ENCODE peak calls at places on chromosome 9, in nine cellular contexts. R is WERI-Rb-1; B is CD8-positive, alpha-beta T cell; M is dorsolateral prefrontal cortex; A is tibial artery; I is spleen; D is mammary epithelial cell; N is right lobe of liver; O is lung. P is an unnamed sample.

GRCh38 chr9:89664896-89665329 is 60.1 kb downstream of the GADD45G start:
- DNase-seq in O (peak; percentile 90), D (peak; percentile 37), M (no peak), N (peak; percentile 89), R (no peak), I (no peak), B (no peak), A (no peak), P (no peak)

GRCh38 chr9:113548221-113549041 is 84.9 kb downstream of the RGS3 start:
- DNase-seq in M (peak; percentile 53), O (peak; percentile 54), D (peak; percentile 51), I (peak; percentile 85), B (no peak), A (peak; percentile 69), R (no peak), N (peak; percentile 77), P (peak; percentile 25)

GRCh38 chr9:133148351-133149129 is 15.2 kb downstream of the GBGT1 start:
- DNase-seq in B (peak; percentile 51), O (no peak), I (peak; percentile 93), A (no peak), N (no peak), M (no peak), R (peak; percentile 44), D (peak; percentile 64), P (peak; percentile 29)

GRCh38 chr9:89642789-89643188 is 38.0 kb downstream of the GADD45G start:
- DNase-seq in B (no peak), O (no peak), N (no peak), A (no peak), R (no peak), I (peak; percentile 30), D (no peak), M (no peak), P (no peak)

GRCh38 chr9:110050925-110051355 is 157.0 kb downstream of the C9orf152 start:
- DNase-seq in O (peak; percentile 34), B (no peak), A (peak; percentile 59), M (no peak), N (no peak), I (no peak), R (no peak), D (peak; percentile 91), P (peak; percentile 92)

GRCh38 chr9:133632806-133633680 is 3.1 kb upstream of the DBH start:
- DNase-seq in A (no peak), I (no peak), B (no peak), R (no peak), N (no peak), M (no peak), O (no peak), D (no peak), P (no peak)

GRCh38 chr9:22052376-22052945 is 43.4 kb upstream of the CDKN2B start:
- DNase-seq in I (no peak), O (no peak), N (no peak), R (no peak), B (no peak), D (peak; percentile 100), A (no peak), M (no peak), P (peak; percentile 99)

GRCh38 chr9:95053611-95054440 is 263.7 kb downstream of the FANCC start:
- DNase-seq in O (no peak), N (no peak), B (no peak), A (no peak), D (no peak), I (no peak), R (no peak), M (no peak), P (no peak)

GRCh38 chr9:137321726-137322361 is 19.8 kb upstream of the NRARP start:
- DNase-seq in I (peak; percentile 69), A (no peak), D (no peak), O (no peak), N (no peak), R (no peak), B (no peak), M (no peak), P (no peak)

GRCh38 chr9:34579819-34580185 is 9.7 kb downstream of the CNTFR start:
- DNase-seq in A (no peak), R (no peak), N (no peak), M (no peak), I (peak; percentile 52), O (no peak), D (no peak), B (no peak), P (no peak)

GRCh38 chr9:87547665-87548064 is 50.0 kb downstream of the DAPK1 start:
- DNase-seq in B (no peak), N (no peak), R (peak; percentile 85), I (no peak), A (no peak), O (no peak), M (no peak), D (peak; percentile 81), P (no peak)

GRCh38 chr9:36142510-36143161 is 6.1 kb downstream of the GLIPR2 start:
- DNase-seq in D (no peak), R (no peak), A (no peak), M (no peak), B (no peak), N (no peak), O (no peak), I (peak; percentile 84), P (no peak)

GRCh38 chr9:93476924-93477323 is 23.5 kb upstream of the FAM120AOS start:
- DNase-seq in D (no peak), N (no peak), O (no peak), R (no peak), I (no peak), B (no peak), A (no peak), M (no peak), P (no peak)

GRCh38 chr9:93480728-93481324 is 27.4 kb upstream of the FAM120AOS start:
- DNase-seq in I (no peak), O (no peak), A (no peak), R (no peak), D (no peak), B (no peak), N (no peak), M (no peak), P (no peak)

GRCh38 chr9:93480262-93480661 is 26.9 kb upstream of the FAM120AOS start:
- DNase-seq in M (no peak), D (no peak), O (no peak), R (no peak), B (no peak), N (no peak), A (no peak), I (no peak), P (no peak)

GRCh38 chr9:93477397-93477796 is 24.0 kb upstream of the FAM120AOS start:
- DNase-seq in O (no peak), I (no peak), R (no peak), B (no peak), A (no peak), N (no peak), M (no peak), D (no peak), P (no peak)

GRCh38 chr9:93479726-93480125 is 26.3 kb upstream of the FAM120AOS start:
- DNase-seq in N (no peak), M (no peak), R (no peak), O (no peak), D (no peak), B (no peak), A (no peak), I (no peak), P (no peak)
- H3K4me3 ChIP-seq in N (no peak overlapping the region), M (no peak overlapping the region), R (no peak overlapping the region), O (no peak overlapping the region), D (no peak overlapping the region), B (no peak overlapping the region), A (no peak overlapping the region), I (no peak overlapping the region), P (no peak overlapping the region)

GRCh38 chr9:84615574-84615973 is 54.0 kb upstream of the NTRK2 start:
- DNase-seq in R (no peak), M (no peak), D (no peak), O (no peak), I (no peak), A (no peak), B (no peak), N (no peak), P (no peak)

GRCh38 chr9:84604223-84604622 is 65.3 kb upstream of the NTRK2 start:
- DNase-seq in M (no peak), B (no peak), D (no peak), I (no peak), N (no peak), A (no peak), O (no peak), R (no peak), P (no peak)

DNA sequence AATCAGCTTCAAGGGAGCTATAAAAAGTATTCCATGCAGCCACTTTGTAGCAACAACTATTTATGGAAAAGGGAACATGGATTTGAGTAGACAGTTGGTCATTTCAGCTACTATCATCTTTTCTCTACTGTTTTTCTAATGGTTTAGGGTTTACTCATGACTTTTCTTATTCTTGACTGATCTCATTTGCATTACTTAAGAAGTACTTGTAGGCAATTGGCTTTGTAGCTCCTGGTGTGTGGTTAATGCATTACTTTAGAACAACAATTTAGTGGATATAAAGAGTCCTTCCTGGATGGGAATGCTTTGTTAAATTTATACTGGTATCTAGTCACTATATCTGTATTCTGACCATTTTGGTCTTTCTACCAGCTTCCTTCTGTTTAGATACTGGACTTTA is 59.8 kb upstream of the NTRK2 start:
- DNase-seq in B (no peak), O (no peak), D (no peak), R (no peak), A (no peak), M (no peak), N (no peak), I (no peak), P (no peak)
- TF ChIP-seq CTCF in B (no peak), O (no peak), D (no peak), R (no peak), A (no peak), M (no peak), N (no peak), I (no peak), P (no peak)

GRCh38 chr9:99259231-99259918 is 37.3 kb downstream of the SEC61B start:
- DNase-seq in N (peak; percentile 98), R (no peak), O (peak; percentile 81), B (no peak), M (peak; percentile 70), A (peak; percentile 78), I (peak; percentile 87), D (no peak), P (no peak)
- H3K4me3 ChIP-seq in N (peak overlapping the region; percentile 55), R (no peak overlapping the region), O (no peak overlapping the region), B (no peak overlapping the region), M (peak overlapping the region; percentile 45), A (peak overlapping the region; percentile 41), I (no peak overlapping the region), D (no peak overlapping the region), P (no peak overlapping the region)

DNA sequence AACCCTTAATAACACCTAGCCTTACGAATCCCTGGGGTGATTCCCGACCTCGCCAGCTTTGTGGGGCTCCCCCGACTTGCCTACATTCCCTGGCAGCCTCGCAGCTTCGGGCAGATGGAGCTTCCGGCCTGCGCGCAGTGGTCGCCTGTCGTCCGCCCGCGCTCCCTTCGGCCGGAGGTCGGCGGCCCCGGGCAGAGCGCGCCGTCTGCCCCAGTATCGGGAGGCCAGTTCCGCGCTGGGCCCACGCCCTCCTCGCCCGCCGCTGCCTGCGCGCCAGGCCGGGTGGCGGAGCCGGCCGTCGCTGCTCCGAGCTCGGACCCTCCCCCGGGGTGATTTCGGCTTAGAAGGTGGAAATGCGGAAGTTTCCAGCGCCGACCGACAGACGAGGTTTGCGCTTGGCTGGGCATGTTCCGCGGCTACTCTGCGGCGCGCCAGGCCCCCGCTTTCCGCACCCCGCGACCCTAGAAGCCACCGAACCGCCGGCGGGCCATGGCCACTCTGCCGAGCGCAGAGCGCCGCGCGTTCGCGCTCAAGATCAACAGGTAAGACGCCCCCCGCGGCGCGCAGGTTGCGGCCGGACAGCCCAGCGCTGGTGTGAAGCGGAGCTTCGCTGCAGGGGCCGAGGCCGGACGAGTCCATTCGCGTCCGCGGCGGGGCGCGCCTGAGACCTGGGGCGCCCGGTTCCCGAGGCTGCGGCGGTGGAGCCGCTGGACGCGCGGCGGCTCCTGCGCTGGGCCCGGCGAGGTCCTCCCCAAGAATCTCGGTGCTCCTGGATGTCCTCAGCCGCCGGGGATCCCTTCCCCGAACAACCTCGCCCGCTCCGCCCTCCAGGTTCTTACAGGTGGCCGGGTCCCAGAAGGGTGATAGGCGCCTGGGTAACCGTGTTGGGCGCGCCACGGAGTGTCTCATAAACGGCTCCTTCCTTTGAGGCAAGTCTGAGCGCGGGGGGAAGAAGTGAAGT is at the start of gene DOCK8:
- DNase-seq in R (no peak), N (peak; percentile 80), I (peak; percentile 97), A (peak; percentile 58), B (peak; percentile 19), O (peak; percentile 81), M (no peak), D (peak; percentile 77), P (peak; percentile 3)
- TF ChIP-seq CTCF in R (no peak), N (peak; percentile 44), I (peak; percentile 71), A (no peak), B (no peak), O (no peak), M (no peak), D (peak; percentile 54), P (no peak)